ENCODE peak calls at places on chromosomes 2 and 18, in nine cellular contexts. One of them, this sample, is unnamed. For H3K4me1 and H3K9me3, the result is how much of the 10 kb centered on the place peaks cover.

GRCh38 chr18:32201936-32202335 is 12.1 kb downstream of the MEP1B start:
- DNase-seq in A549: no peak
- DNase-seq in PC-3: no peak
- DNase-seq in heart left ventricle: no peak
- DNase-seq in HCT116: no peak
- DNase-seq in prostate gland: no peak
- DNase-seq in A673: no peak
- DNase-seq in Peyer's patch: peak
- DNase-seq in CD8-positive, alpha-beta memory T cell: no peak
- DNase-seq in this sample: no peak

GRCh38 chr2:110114801-110115200 is 821 bp downstream of the MALL start:
- DNase-seq in A549: peak
- DNase-seq in PC-3: peak
- DNase-seq in heart left ventricle: no peak
- DNase-seq in HCT116: no peak
- DNase-seq in prostate gland: no peak
- DNase-seq in A673: no peak
- DNase-seq in Peyer's patch: peak
- DNase-seq in CD8-positive, alpha-beta memory T cell: no peak
- DNase-seq in this sample: no peak

GRCh38 chr2:214130115-214130514 is 280.7 kb upstream of the VWC2L start:
- DNase-seq in A549: no peak
- DNase-seq in PC-3: no peak
- DNase-seq in heart left ventricle: no peak
- DNase-seq in HCT116: no peak
- DNase-seq in prostate gland: no peak
- DNase-seq in A673: peak
- DNase-seq in Peyer's patch: no peak
- DNase-seq in CD8-positive, alpha-beta memory T cell: no peak
- DNase-seq in this sample: no peak

GRCh38 chr2:236489895-236490404 is 79.7 kb upstream of the ACKR3 start:
- DNase-seq in A549: no peak
- DNase-seq in PC-3: no peak
- DNase-seq in heart left ventricle: no peak
- DNase-seq in HCT116: no peak
- DNase-seq in prostate gland: no peak
- DNase-seq in A673: no peak
- DNase-seq in Peyer's patch: no peak
- DNase-seq in CD8-positive, alpha-beta memory T cell: no peak
- DNase-seq in this sample: no peak

GRCh38 chr2:165253178-165253577 is 14.0 kb downstream of the SCN2A start:
- DNase-seq in A549: no peak
- DNase-seq in PC-3: peak
- DNase-seq in heart left ventricle: no peak
- DNase-seq in HCT116: no peak
- DNase-seq in prostate gland: no peak
- DNase-seq in A673: no peak
- DNase-seq in Peyer's patch: no peak
- DNase-seq in CD8-positive, alpha-beta memory T cell: no peak
- DNase-seq in this sample: no peak

GRCh38 chr2:7053650-7054262 is 136.5 kb downstream of the RNF144A start:
- DNase-seq in A549: no peak
- DNase-seq in PC-3: no peak
- DNase-seq in heart left ventricle: no peak
- DNase-seq in HCT116: no peak
- DNase-seq in prostate gland: no peak
- DNase-seq in A673: no peak
- DNase-seq in Peyer's patch: no peak
- DNase-seq in CD8-positive, alpha-beta memory T cell: no peak
- DNase-seq in this sample: no peak

GRCh38 chr2:177782613-177783012 is 290.0 kb downstream of the PDE11A start:
- DNase-seq in A549: no peak
- DNase-seq in PC-3: no peak
- DNase-seq in heart left ventricle: no peak
- DNase-seq in HCT116: no peak
- DNase-seq in prostate gland: no peak
- DNase-seq in A673: no peak
- DNase-seq in Peyer's patch: no peak
- DNase-seq in CD8-positive, alpha-beta memory T cell: no peak
- DNase-seq in this sample: no peak

GRCh38 chr2:240960309-240960962 is 38.0 kb upstream of the SNED1 start:
- DNase-seq in A549: no peak
- DNase-seq in PC-3: no peak
- DNase-seq in heart left ventricle: peak
- DNase-seq in HCT116: no peak
- DNase-seq in prostate gland: no peak
- DNase-seq in A673: no peak
- DNase-seq in Peyer's patch: peak
- DNase-seq in CD8-positive, alpha-beta memory T cell: no peak
- DNase-seq in this sample: peak

GRCh38 chr2:171146633-171147032 is 14.1 kb downstream of the TLK1 start:
- DNase-seq in A549: no peak
- DNase-seq in PC-3: peak
- DNase-seq in heart left ventricle: no peak
- DNase-seq in HCT116: no peak
- DNase-seq in prostate gland: no peak
- DNase-seq in A673: no peak
- DNase-seq in Peyer's patch: no peak
- DNase-seq in CD8-positive, alpha-beta memory T cell: no peak
- DNase-seq in this sample: peak

GRCh38 chr2:98869272-98869641 is 66.8 kb downstream of the CRACDL start:
- DNase-seq in A549: no peak
- DNase-seq in PC-3: peak
- DNase-seq in heart left ventricle: no peak
- DNase-seq in HCT116: no peak
- DNase-seq in prostate gland: no peak
- DNase-seq in A673: no peak
- DNase-seq in Peyer's patch: peak
- DNase-seq in CD8-positive, alpha-beta memory T cell: no peak
- DNase-seq in this sample: no peak

GRCh38 chr18:6561029-6561861 is 146.5 kb upstream of the L3MBTL4 start:
- DNase-seq in A549: no peak
- DNase-seq in PC-3: peak
- DNase-seq in heart left ventricle: no peak
- DNase-seq in HCT116: no peak
- DNase-seq in prostate gland: no peak
- DNase-seq in A673: no peak
- DNase-seq in Peyer's patch: peak
- DNase-seq in CD8-positive, alpha-beta memory T cell: no peak
- DNase-seq in this sample: peak

GRCh38 chr18:59059140-59059539 is 80.5 kb upstream of the SEC11C start:
- DNase-seq in A549: no peak
- DNase-seq in PC-3: peak
- DNase-seq in heart left ventricle: no peak
- DNase-seq in HCT116: no peak
- DNase-seq in prostate gland: no peak
- DNase-seq in A673: no peak
- DNase-seq in Peyer's patch: no peak
- DNase-seq in CD8-positive, alpha-beta memory T cell: no peak
- DNase-seq in this sample: no peak

GRCh38 chr2:238873401-238873801 is 25.5 kb downstream of the TWIST2 start:
- DNase-seq in A549: no peak
- DNase-seq in PC-3: no peak
- DNase-seq in heart left ventricle: no peak
- DNase-seq in HCT116: no peak
- DNase-seq in prostate gland: no peak
- DNase-seq in A673: no peak
- DNase-seq in Peyer's patch: peak
- DNase-seq in CD8-positive, alpha-beta memory T cell: no peak
- DNase-seq in this sample: no peak

GRCh38 chr2:238872628-238873400 is 24.9 kb downstream of the TWIST2 start:
- DNase-seq in A549: no peak
- DNase-seq in PC-3: no peak
- DNase-seq in heart left ventricle: no peak
- DNase-seq in HCT116: no peak
- DNase-seq in prostate gland: no peak
- DNase-seq in A673: no peak
- DNase-seq in Peyer's patch: peak
- DNase-seq in CD8-positive, alpha-beta memory T cell: no peak
- DNase-seq in this sample: no peak

GRCh38 chr2:238875161-238875530 is 27.3 kb downstream of the TWIST2 start:
- DNase-seq in A549: no peak
- DNase-seq in PC-3: no peak
- DNase-seq in heart left ventricle: no peak
- DNase-seq in HCT116: no peak
- DNase-seq in prostate gland: no peak
- DNase-seq in A673: peak
- DNase-seq in Peyer's patch: no peak
- DNase-seq in CD8-positive, alpha-beta memory T cell: no peak
- DNase-seq in this sample: no peak

GRCh38 chr2:238874330-238875050 is 26.6 kb downstream of the TWIST2 start:
- DNase-seq in A549: no peak
- DNase-seq in PC-3: no peak
- DNase-seq in heart left ventricle: no peak
- DNase-seq in HCT116: no peak
- DNase-seq in prostate gland: no peak
- DNase-seq in A673: no peak
- DNase-seq in Peyer's patch: peak
- DNase-seq in CD8-positive, alpha-beta memory T cell: no peak
- DNase-seq in this sample: no peak

GRCh38 chr2:238873841-238874240 is 26.0 kb downstream of the TWIST2 start:
- DNase-seq in A549: no peak
- DNase-seq in PC-3: no peak
- DNase-seq in heart left ventricle: no peak
- DNase-seq in HCT116: no peak
- DNase-seq in prostate gland: no peak
- DNase-seq in A673: no peak
- DNase-seq in Peyer's patch: peak
- DNase-seq in CD8-positive, alpha-beta memory T cell: no peak
- DNase-seq in this sample: no peak
- H3K4me1 ChIP-seq in A549: under half
- H3K4me1 ChIP-seq in PC-3: under half
- H3K4me1 ChIP-seq in heart left ventricle: under half
- H3K4me1 ChIP-seq in HCT116: under half
- H3K4me1 ChIP-seq in prostate gland: under half
- H3K4me1 ChIP-seq in A673: under half
- H3K4me1 ChIP-seq in Peyer's patch: under half
- H3K4me1 ChIP-seq in CD8-positive, alpha-beta memory T cell: under half
- H3K4me1 ChIP-seq in this sample: under half

GRCh38 chr2:190598621-190599020 is 50.3 kb upstream of the NAB1 start:
- DNase-seq in A549: no peak
- DNase-seq in PC-3: no peak
- DNase-seq in heart left ventricle: no peak
- DNase-seq in HCT116: no peak
- DNase-seq in prostate gland: no peak
- DNase-seq in A673: no peak
- DNase-seq in Peyer's patch: no peak
- DNase-seq in CD8-positive, alpha-beta memory T cell: no peak
- DNase-seq in this sample: no peak
- H3K9me3 ChIP-seq in A549: under half
- H3K9me3 ChIP-seq in PC-3: under half
- H3K9me3 ChIP-seq in heart left ventricle: under half
- H3K9me3 ChIP-seq in HCT116: under half
- H3K9me3 ChIP-seq in prostate gland: under half
- H3K9me3 ChIP-seq in A673: under half
- H3K9me3 ChIP-seq in Peyer's patch: under half
- H3K9me3 ChIP-seq in CD8-positive, alpha-beta memory T cell: under half
- H3K9me3 ChIP-seq in this sample: under half

GRCh38 chr2:30265441-30266015 is 34.2 kb downstream of the LBH start:
- DNase-seq in A549: no peak
- DNase-seq in PC-3: no peak
- DNase-seq in heart left ventricle: no peak
- DNase-seq in HCT116: no peak
- DNase-seq in prostate gland: no peak
- DNase-seq in A673: no peak
- DNase-seq in Peyer's patch: no peak
- DNase-seq in CD8-positive, alpha-beta memory T cell: no peak
- DNase-seq in this sample: peak
- H3K4me3 ChIP-seq in A549: no peak
- H3K4me3 ChIP-seq in PC-3: no peak
- H3K4me3 ChIP-seq in heart left ventricle: no peak
- H3K4me3 ChIP-seq in HCT116: no peak
- H3K4me3 ChIP-seq in prostate gland: no peak
- H3K4me3 ChIP-seq in A673: no peak
- H3K4me3 ChIP-seq in Peyer's patch: no peak
- H3K4me3 ChIP-seq in CD8-positive, alpha-beta memory T cell: peak
- H3K4me3 ChIP-seq in this sample: no peak

GRCh38 chr2:194765723-194766122 is 891.3 kb upstream of the SLC39A10 start:
- DNase-seq in A549: no peak
- DNase-seq in PC-3: no peak
- DNase-seq in heart left ventricle: no peak
- DNase-seq in HCT116: no peak
- DNase-seq in prostate gland: no peak
- DNase-seq in A673: no peak
- DNase-seq in Peyer's patch: no peak
- DNase-seq in CD8-positive, alpha-beta memory T cell: no peak
- DNase-seq in this sample: no peak

DNA sequence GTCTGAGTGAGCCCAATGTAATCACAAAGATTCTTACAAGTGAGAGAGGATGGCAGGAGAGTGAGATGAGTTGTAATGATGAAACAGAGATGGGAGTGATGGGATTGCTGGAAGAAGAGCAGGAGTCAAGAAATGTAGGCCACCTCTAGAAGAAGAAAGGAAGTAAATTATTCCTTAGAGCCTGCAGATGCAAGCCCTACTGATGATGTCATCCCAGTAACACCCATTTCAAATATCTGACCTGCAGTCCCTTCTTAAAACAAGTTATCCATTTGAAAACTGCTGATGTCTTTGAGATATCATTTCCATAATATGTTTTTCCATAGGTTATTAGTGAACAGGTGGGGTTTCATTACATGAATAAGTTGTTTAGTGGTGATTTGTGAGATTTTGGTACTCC is 888.0 kb upstream of the SLC39A10 start:
- DNase-seq in A549: no peak
- DNase-seq in PC-3: no peak
- DNase-seq in heart left ventricle: no peak
- DNase-seq in HCT116: no peak
- DNase-seq in prostate gland: no peak
- DNase-seq in A673: no peak
- DNase-seq in Peyer's patch: no peak
- DNase-seq in CD8-positive, alpha-beta memory T cell: no peak
- DNase-seq in this sample: no peak
- H3K4me1 ChIP-seq in A549: under half
- H3K4me1 ChIP-seq in PC-3: under half
- H3K4me1 ChIP-seq in heart left ventricle: under half
- H3K4me1 ChIP-seq in HCT116: under half
- H3K4me1 ChIP-seq in prostate gland: under half
- H3K4me1 ChIP-seq in A673: under half
- H3K4me1 ChIP-seq in Peyer's patch: under half
- H3K4me1 ChIP-seq in CD8-positive, alpha-beta memory T cell: under half
- H3K4me1 ChIP-seq in this sample: under half